ENCODE peak calls at places on chromosomes 13 and 19, in seven cellular contexts. M, A, U, I, S, T and Q are unnamed samples.

GRCh38 chr19:56946164-56946563 is 105.6 kb upstream of the PEG3 start:
- DNase-seq in S (no peak), T (no peak), M (no peak), I (no peak), A (no peak), U (no peak), Q (peak)

GRCh38 chr13:76335463-76335862 is 550.7 kb downstream of the KCTD12 start:
- DNase-seq in U (no peak), S (no peak), T (no peak), I (no peak), M (no peak), A (no peak), Q (no peak)

GRCh38 chr19:51627491-51628138 is 2.6 kb downstream of the SIGLEC5 start:
- DNase-seq in A (no peak), T (no peak), M (no peak), I (no peak), U (no peak), S (no peak), Q (no peak)

GRCh38 chr13:72453161-72453560 is 274.3 kb downstream of the MZT1 start:
- DNase-seq in S (no peak), U (no peak), T (no peak), A (no peak), M (no peak), I (no peak), Q (no peak)

GRCh38 chr13:28387740-28388501 is 107.0 kb downstream of the FLT1 start:
- DNase-seq in T (no peak), I (no peak), M (no peak), S (no peak), U (no peak), A (no peak), Q (peak)

GRCh38 chr19:1130801-1131717 is 27.3 kb downstream of the GPX4 start:
- DNase-seq in T (no peak), I (no peak), M (no peak), U (peak), A (no peak), S (no peak), Q (no peak)

GRCh38 chr19:1172353-1173159 is 1.5 kb downstream of the SBNO2 start:
- DNase-seq in A (peak), T (peak), I (no peak), U (peak), S (no peak), M (peak), Q (peak)

GRCh38 chr19:19120308-19121156 is 17.7 kb downstream of the TMEM161A start:
- DNase-seq in T (peak), M (no peak), U (peak), A (no peak), I (peak), S (peak), Q (peak)

GRCh38 chr19:48271531-48272151 is 1.8 kb downstream of the ZNF114 start:
- DNase-seq in A (peak), T (peak), S (peak), M (peak), I (peak), U (peak), Q (peak)

GRCh38 chr19:29013325-29013724 is 199.6 kb downstream of the UQCRFS1 start:
- DNase-seq in T (no peak), M (no peak), U (no peak), I (peak), A (no peak), S (no peak), Q (no peak)

GRCh38 chr13:100434010-100434763 is 154.4 kb downstream of the GGACT start:
- DNase-seq in M (peak), U (peak), S (no peak), T (peak), A (peak), I (no peak), Q (no peak)

GRCh38 chr13:110388141-110388943 is 81.3 kb downstream of the COL4A2 start:
- DNase-seq in T (peak), M (no peak), S (no peak), A (peak), U (no peak), I (peak), Q (no peak)

GRCh38 chr13:44412341-44412935 is 38.8 kb downstream of the SERP2 start:
- DNase-seq in M (no peak), S (no peak), U (no peak), T (no peak), A (no peak), I (no peak), Q (no peak)

GRCh38 chr19:7528192-7528519 is 5.7 kb downstream of the MCOLN1 start:
- DNase-seq in U (no peak), M (no peak), T (no peak), A (no peak), I (no peak), S (no peak), Q (no peak)

GRCh38 chr13:79386125-79386822 is 19.8 kb downstream of the RBM26 start:
- DNase-seq in M (no peak), U (no peak), T (peak), I (no peak), S (no peak), A (peak), Q (no peak)

GRCh38 chr19:49987159-49987698 is 26.3 kb upstream of the SIGLEC11 start:
- DNase-seq in I (peak), M (peak), T (peak), U (peak), S (peak), A (peak), Q (peak)
- TF ChIP-seq EZH2 in I (no peak), M (no peak), T (no peak), U (no peak), S (no peak), A (no peak), Q (no peak)

GRCh38 chr13:113832631-113833030 is 31.2 kb downstream of the GAS6 start:
- DNase-seq in U (no peak), T (no peak), S (no peak), I (no peak), A (no peak), M (no peak), Q (no peak)
- H3K27ac ChIP-seq in U (no peak), T (no peak), S (no peak), I (no peak), A (no peak), M (no peak), Q (no peak)

DNA sequence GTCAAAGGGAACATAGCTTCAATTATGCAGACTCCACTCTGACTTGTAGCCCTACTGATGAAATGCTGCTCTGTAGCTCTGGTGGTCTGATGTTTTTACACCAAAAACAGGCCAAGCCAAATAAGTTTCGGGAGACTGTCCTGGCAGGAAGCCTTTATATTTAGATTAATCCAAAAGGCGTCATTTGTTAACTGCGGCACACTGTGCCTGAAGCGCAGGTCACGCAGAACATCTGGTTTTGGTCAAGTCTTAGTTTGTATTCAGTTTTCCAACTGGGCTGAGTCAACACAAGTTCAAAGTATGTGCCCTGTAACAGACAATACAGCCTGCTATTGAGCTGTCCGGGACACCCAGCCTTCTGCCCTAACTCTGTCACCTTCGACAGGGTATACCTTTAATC is 154.6 kb upstream of the IPO5 start:
- DNase-seq in S (no peak), T (no peak), A (no peak), M (no peak), I (no peak), U (no peak), Q (no peak)
- TF ChIP-seq EZH2 in S (no peak), T (no peak), A (no peak), M (no peak), I (no peak), U (no peak), Q (no peak)

GRCh38 chr13:50422181-50423148 is 407.2 kb downstream of the KCNRG start:
- DNase-seq in S (no peak), T (no peak), U (no peak), I (no peak), A (no peak), M (no peak), Q (no peak)

GRCh38 chr13:50419896-50420295 is 404.7 kb downstream of the KCNRG start:
- DNase-seq in S (no peak), A (no peak), M (no peak), T (no peak), I (no peak), U (no peak), Q (no peak)

GRCh38 chr13:50419466-50419865 is 404.2 kb downstream of the KCNRG start:
- DNase-seq in T (no peak), A (no peak), M (no peak), U (peak), S (no peak), I (peak), Q (no peak)

GRCh38 chr13:50421457-50422130 is 406.4 kb downstream of the KCNRG start:
- DNase-seq in I (no peak), M (peak), S (no peak), T (peak), A (peak), U (peak), Q (no peak)

DNA sequence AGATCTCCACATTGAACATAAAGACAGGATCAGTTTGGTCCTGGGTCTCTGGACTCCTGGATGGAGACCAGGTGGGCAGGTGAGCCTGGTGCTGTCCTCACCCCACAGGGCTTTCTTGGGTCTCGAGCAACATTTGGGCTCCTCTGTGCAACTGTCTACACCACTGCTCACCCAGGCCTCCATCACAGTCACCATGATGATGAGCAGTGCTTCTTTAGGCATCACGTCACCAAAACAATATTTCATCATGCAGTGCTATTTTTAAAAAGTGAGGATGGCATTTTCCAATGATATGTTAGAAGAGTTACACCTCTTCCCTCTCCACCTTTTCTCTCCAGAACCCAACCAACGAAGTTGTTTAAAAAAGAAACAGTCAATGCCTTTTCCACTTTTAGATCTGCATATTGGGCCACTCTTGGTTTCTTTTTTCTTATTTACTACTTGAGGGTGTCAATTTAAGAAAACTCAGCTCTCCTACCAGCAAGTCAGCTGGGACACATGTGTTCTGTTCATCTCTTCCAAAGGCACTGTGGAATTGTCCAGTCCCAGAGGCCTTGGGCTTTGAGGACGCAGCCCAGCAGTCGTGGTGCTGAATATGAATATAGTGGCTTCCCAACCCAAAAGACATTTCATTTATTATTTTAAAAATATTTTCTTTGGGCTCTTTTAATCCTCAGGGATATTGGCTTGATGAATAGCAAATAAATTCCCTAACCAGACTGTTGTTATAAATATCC is 405.6 kb downstream of the KCNRG start:
- DNase-seq in T (no peak), A (no peak), I (no peak), U (no peak), M (no peak), S (no peak), Q (no peak)
- H3K27ac ChIP-seq in T (no peak), A (no peak), I (no peak), U (peak), M (peak), S (no peak), Q (no peak)

GRCh38 chr19:55442372-55443044 is 592 bp downstream of the SHISA7 start:
- DNase-seq in I (peak), A (no peak), U (no peak), M (no peak), T (no peak), S (no peak), Q (no peak)

GRCh38 chr19:55443045-55443823 is at the start of gene SHISA7:
- DNase-seq in S (no peak), I (peak), U (no peak), A (no peak), T (no peak), M (peak), Q (peak)

GRCh38 chr19:55440411-55441105 is 2.5 kb downstream of the SHISA7 start:
- DNase-seq in S (no peak), U (no peak), A (no peak), M (no peak), T (no peak), I (peak), Q (no peak)

GRCh38 chr19:55441319-55441691 is 1.8 kb downstream of the SHISA7 start:
- DNase-seq in M (no peak), U (no peak), T (no peak), I (peak), A (no peak), S (no peak), Q (no peak)

DNA sequence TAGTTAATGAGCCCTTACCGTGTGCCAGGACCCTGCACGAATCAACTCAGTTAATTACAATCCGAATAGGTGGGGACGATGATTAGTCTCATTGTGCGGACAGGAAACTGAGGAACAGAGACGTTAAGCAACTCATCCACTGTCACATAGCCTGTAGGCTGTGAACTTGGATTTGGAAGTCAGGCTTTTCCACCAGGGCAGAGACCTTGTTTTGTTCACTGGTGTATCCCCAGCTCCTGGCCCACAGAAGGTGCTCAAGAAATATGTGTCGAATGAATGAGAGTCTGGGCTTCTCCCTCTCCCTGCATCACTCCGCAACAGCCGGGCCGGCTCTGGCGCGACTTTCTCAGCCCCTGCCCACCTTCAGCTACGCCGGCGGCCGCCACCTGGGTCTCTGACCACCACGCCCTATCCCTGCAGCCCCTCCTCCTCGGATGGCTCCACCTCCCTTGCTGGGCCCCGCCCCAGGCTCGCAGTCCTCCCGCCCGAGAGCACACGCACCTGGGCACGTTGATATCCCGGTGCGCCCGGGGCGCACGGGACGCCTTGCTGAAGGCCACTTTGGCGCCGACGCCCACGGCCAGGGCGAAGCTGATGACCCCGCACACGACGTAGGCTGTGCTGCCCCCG is 1.3 kb downstream of the SHISA7 start:
- DNase-seq in T (no peak), M (no peak), I (peak), S (no peak), A (no peak), U (no peak), Q (no peak)
- TF ChIP-seq EZH2 in T (peak), M (peak), I (peak), S (peak), A (peak), U (peak), Q (peak)

GRCh38 chr19:30228726-30229523 is 143.3 kb upstream of the ZNF536 start:
- DNase-seq in A (no peak), S (no peak), I (peak), T (no peak), U (no peak), M (no peak), Q (no peak)
- H3K27ac ChIP-seq in A (no peak), S (no peak), I (no peak), T (no peak), U (no peak), M (no peak), Q (no peak)

GRCh38 chr13:46388846-46389245 is 1.8 kb upstream of the RUBCNL start:
- DNase-seq in I (peak), U (no peak), T (no peak), S (no peak), A (peak), M (no peak), Q (no peak)

GRCh38 chr13:46386996-46387851 is at the start of gene RUBCNL:
- DNase-seq in I (peak), M (peak), S (no peak), U (no peak), A (peak), T (peak), Q (peak)

GRCh38 chr13:46385946-46386345 is 1.1 kb downstream of the RUBCNL start:
- DNase-seq in U (no peak), I (peak), A (no peak), S (no peak), T (no peak), M (no peak), Q (no peak)

GRCh38 chr13:46388308-46388707 is 1.3 kb upstream of the RUBCNL start:
- DNase-seq in S (no peak), I (no peak), A (no peak), T (no peak), M (no peak), U (no peak), Q (peak)

GRCh38 chr13:46386426-46386995 is 541 bp downstream of the RUBCNL start:
- DNase-seq in I (peak), A (no peak), S (no peak), T (no peak), U (no peak), M (no peak), Q (peak)
- TF ChIP-seq EZH2 in I (no peak), A (no peak), S (no peak), T (peak), U (peak), M (no peak), Q (no peak)

DNA sequence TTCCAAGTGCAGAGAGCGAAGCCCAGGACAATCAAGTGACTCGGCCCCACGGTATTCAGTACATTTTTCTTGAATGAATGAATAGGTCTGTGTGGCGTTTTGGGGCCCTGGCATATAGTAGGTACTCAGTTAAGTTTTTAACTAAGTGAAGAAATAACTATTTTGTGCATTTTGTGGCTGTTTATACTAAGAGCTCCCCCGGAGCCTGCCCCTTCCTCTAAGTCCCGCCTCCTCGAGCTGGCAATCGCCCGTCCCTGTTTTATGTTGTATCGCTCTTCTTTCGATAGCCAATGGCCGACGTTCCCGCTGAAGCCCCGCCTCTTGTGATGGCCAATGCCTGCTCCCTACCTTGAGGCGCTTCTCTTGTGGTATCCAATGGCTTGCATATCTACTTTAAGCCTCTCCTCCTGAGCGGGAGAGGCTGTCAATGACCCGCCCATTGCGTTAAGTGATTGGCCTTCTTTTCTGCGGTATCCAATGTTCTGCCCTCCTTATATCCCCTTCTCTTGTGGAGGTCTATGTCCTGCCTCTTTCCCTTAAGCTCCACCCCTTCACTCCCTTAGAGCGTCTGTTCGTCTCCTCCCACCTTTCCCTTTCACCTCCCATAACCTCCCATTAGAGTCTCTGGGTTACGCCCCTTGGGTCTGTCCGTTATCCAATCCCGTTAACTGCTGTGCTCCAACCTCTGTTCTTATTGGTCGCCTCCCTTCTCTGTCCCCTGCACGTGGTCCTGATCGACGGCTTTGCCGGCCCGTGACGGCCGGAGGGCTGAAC is 510 bp upstream of the HDGFL2 start:
- DNase-seq in M (peak), T (peak), U (peak), A (peak), I (peak), S (peak), Q (peak)
- H3K27ac ChIP-seq in M (peak), T (peak), U (peak), A (peak), I (peak), S (peak), Q (peak)

DNA sequence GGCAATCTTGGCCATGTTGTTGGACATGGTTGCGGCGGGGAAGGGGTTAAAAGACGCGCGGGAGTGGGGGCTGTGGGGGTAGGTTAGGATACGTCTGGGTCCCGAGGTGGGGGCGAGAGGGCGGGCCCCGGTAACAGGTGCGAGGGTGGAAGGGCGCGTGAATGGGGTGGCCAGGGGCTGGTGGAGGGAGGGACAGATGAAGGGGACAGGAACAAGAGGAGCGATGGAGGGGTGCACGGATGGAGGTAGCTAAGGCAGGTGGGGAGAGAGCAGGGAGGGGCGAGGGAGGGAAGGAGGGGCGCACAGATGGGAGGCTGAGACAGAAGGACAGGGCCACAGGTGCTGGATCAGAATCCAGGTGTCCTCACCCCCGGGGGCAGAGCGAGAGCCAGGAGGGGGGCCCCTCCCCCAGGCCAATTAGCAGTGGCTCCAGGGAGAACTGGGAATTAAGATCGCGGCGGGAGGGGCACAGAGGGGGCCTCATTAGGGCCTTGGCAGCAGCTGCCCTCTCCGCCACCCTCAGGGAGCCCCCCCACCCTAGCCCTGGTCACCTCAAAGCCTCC is 1.3 kb downstream of the GNG8 start:
- DNase-seq in S (no peak), A (no peak), U (no peak), I (peak), M (no peak), T (no peak), Q (no peak)
- TF ChIP-seq EZH2 in S (no peak), A (no peak), U (no peak), I (no peak), M (no peak), T (no peak), Q (no peak)

GRCh38 chr13:40445557-40445990 is 220.9 kb downstream of the FOXO1 start:
- DNase-seq in A (peak), M (peak), U (peak), I (peak), S (no peak), T (peak), Q (no peak)

GRCh38 chr13:40442826-40443225 is 223.6 kb downstream of the FOXO1 start:
- DNase-seq in I (no peak), M (no peak), A (no peak), T (peak), U (no peak), S (no peak), Q (no peak)

GRCh38 chr13:40446365-40446764 is 220.1 kb downstream of the FOXO1 start:
- DNase-seq in S (no peak), U (peak), T (peak), M (no peak), I (no peak), A (no peak), Q (no peak)

GRCh38 chr13:40442191-40442590 is 224.2 kb downstream of the FOXO1 start:
- DNase-seq in M (no peak), I (no peak), S (no peak), U (peak), A (no peak), T (no peak), Q (no peak)

GRCh38 chr13:40444241-40444640 is 222.2 kb downstream of the FOXO1 start:
- DNase-seq in T (peak), S (no peak), M (no peak), I (no peak), U (no peak), A (no peak), Q (no peak)
- H3K27ac ChIP-seq in T (no peak), S (no peak), M (no peak), I (no peak), U (no peak), A (no peak), Q (no peak)